ENCODE peak calls at places on chromosomes 7 and 10, in four cellular contexts. L is endothelial cell of umbilical vein, R is K562, J is GM12878. N is an unnamed sample.

GRCh38 chr10:76190871-76191270 is 759.4 kb downstream of the LRMDA start:
- DNase-seq in R (no peak), J (no peak), L (no peak), N (no peak)

GRCh38 chr7:8379264-8379663 is 54.1 kb upstream of the NXPH1 start:
- DNase-seq in J (no peak), R (no peak), L (no peak), N (no peak)

GRCh38 chr7:38704041-38704547 is 72.9 kb upstream of the AMPH start:
- DNase-seq in J (no peak), R (no peak), L (no peak), N (peak)

GRCh38 chr7:74306737-74307469 is 17.7 kb downstream of the CLIP2 start:
- DNase-seq in R (peak), J (no peak), L (peak), N (peak)

GRCh38 chr10:119205926-119206602 is 1.3 kb upstream of the GRK5 start:
- DNase-seq in J (no peak), L (no peak), R (peak), N (no peak)

GRCh38 chr10:92695679-92696605 is 6.2 kb downstream of the HHEX start:
- DNase-seq in J (no peak), R (peak), L (peak), N (peak)

GRCh38 chr7:38873433-38873832 is 35.6 kb downstream of the VPS41 start:
- DNase-seq in R (no peak), J (no peak), L (no peak), N (no peak)

GRCh38 chr7:100008525-100008924 is 6.9 kb upstream of the ZKSCAN1 start:
- DNase-seq in J (no peak), R (no peak), L (no peak), N (no peak)

GRCh38 chr10:119693262-119693957 is 32.4 kb upstream of the INPP5F start:
- DNase-seq in R (no peak), L (no peak), J (no peak), N (no peak)

GRCh38 chr10:96395931-96396877 is 37.4 kb upstream of the OPALIN start:
- DNase-seq in J (no peak), R (peak), L (peak), N (peak)

GRCh38 chr10:121098231-121098630 is 247.1 kb downstream of the WDR11 start:
- DNase-seq in R (no peak), J (no peak), L (no peak), N (no peak)

GRCh38 chr10:50653142-50653541 is 29.4 kb upstream of the SGMS1 start:
- DNase-seq in L (peak), J (no peak), R (peak), N (peak)

GRCh38 chr10:64733980-64734379 is 1212.8 kb downstream of the REEP3 start:
- DNase-seq in R (peak), L (peak), J (no peak), N (no peak)

GRCh38 chr7:112452102-112452888 is 2.0 kb downstream of the IFRD1 start:
- DNase-seq in J (no peak), R (peak), L (peak), N (peak)

GRCh38 chr10:109978481-109978880 is 29.3 kb upstream of the ADD3 start:
- DNase-seq in L (peak), R (peak), J (no peak), N (peak)

GRCh38 chr10:131907679-131908078 is 6.9 kb downstream of the PPP2R2D start:
- DNase-seq in R (no peak), L (no peak), J (no peak), N (no peak)

GRCh38 chr10:110556993-110557601 is 10.4 kb upstream of the SMC3 start:
- DNase-seq in J (no peak), L (peak), R (peak), N (peak)

GRCh38 chr7:36602975-36603887 is 121.1 kb downstream of the AOAH start:
- DNase-seq in R (no peak), L (no peak), J (no peak), N (no peak)

GRCh38 chr7:116249969-116250553 is 39.7 kb downstream of the TES start:
- DNase-seq in L (peak), J (no peak), R (peak), N (peak)

GRCh38 chr7:17406756-17407155 is 108.3 kb downstream of the AHR start:
- DNase-seq in R (no peak), J (no peak), L (no peak), N (peak)

GRCh38 chr7:115749924-115750323 is 280.6 kb downstream of the TFEC start:
- DNase-seq in L (no peak), J (no peak), R (no peak), N (peak)

GRCh38 chr7:137579913-137580640 is 236.5 kb upstream of the PTN start:
- DNase-seq in R (no peak), J (no peak), L (peak), N (peak)

GRCh38 chr10:2985729-2986232 is 81.6 kb upstream of the PFKP start:
- DNase-seq in J (no peak), R (peak), L (peak), N (peak)

GRCh38 chr10:20874261-20874660 is 22.9 kb downstream of the NEBL start:
- DNase-seq in R (no peak), L (no peak), J (no peak), N (no peak)

GRCh38 chr10:129328531-129328930 is 138.5 kb upstream of the MGMT start:
- DNase-seq in J (no peak), L (peak), R (no peak), N (peak)

GRCh38 chr7:104923010-104923421 is 91.0 kb upstream of the KMT2E start:
- DNase-seq in J (peak), R (peak), L (peak), N (peak)

DNA sequence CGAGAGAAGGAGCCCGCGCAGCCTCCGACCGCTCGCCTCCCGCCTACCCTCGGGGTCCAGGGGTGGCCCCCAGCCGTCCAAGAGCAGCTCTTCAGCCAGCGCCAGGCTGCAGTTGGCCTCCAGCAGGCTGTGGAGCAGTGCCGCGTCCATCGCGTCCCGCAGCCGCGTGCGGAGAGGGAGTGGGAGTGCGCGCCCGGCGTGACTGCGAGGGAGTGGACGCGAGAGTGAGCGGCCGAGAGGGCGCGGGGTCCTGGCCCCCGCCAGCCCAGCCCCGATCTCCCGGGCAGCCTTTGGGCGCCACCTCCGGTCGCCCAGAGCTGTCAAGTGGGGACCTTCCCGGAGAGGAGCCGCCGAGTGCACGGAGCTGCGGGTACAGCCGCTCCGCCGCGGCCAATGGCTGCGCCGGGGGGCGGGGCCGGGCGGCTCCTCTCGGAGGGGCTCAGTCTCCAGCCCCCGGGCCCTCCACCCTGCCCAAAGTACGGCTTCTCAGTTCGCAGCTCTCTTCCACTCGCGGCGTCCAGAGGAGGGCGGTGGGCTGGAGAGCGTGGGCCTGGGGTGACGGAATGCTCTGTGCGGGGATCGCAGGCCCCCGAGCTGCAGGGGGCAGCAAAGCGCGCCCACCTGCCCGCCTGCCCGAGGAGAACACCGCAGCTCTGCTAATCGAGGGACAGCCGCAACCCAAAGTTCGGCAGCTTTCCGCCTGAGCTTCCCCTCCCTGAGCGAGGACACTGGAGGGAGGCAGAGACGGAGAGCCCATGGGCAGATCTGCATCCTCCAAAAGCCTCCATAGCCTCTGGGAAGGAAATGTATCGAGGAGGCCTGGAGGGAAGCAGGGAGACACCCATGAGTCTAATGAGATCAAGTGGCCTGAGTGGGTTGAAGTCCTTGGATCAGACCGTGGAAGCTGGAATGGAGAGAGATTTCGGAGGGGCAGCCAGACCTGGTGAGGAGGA is at the start of gene CRHR2:
- DNase-seq in L (peak), J (no peak), R (peak), N (no peak)
- TF ChIP-seq FOS in L (no peak), J (no peak), R (no peak), N (no peak)

GRCh38 chr10:12874501-12874900 is 127.0 kb downstream of the CCDC3 start:
- DNase-seq in R (no peak), J (no peak), L (no peak), N (no peak)

GRCh38 chr10:12872577-12872976 is 128.9 kb downstream of the CCDC3 start:
- DNase-seq in R (no peak), J (no peak), L (no peak), N (no peak)

GRCh38 chr10:12875100-12875499 is 126.4 kb downstream of the CCDC3 start:
- DNase-seq in R (no peak), J (no peak), L (no peak), N (peak)

GRCh38 chr10:12873172-12873571 is 128.3 kb downstream of the CCDC3 start:
- DNase-seq in L (no peak), J (no peak), R (no peak), N (no peak)

DNA sequence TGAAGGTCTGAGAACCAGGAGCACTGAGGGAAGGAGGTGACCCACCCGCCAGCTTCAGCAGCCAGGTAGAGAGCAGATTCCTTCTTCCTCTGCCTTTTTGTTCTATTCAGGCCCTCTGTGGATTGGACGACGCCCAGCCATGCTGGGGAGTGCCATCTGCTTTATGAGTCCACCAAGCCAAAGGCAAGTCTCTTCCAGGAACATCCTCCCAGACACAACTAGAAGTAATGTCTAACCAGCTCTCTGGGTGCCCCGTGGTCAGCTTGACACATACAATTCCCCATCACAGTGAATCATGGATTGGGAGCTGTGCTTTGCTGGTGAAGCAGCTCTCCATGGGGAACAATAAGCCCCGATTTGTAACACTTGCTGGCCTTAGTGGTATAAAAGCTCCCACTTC is 125.2 kb downstream of the CCDC3 start:
- DNase-seq in R (no peak), L (no peak), J (no peak), N (no peak)
- TF ChIP-seq FOS in R (no peak), L (no peak), J (no peak), N (no peak)

GRCh38 chr7:151277631-151278030 is 29.1 kb upstream of the SMARCD3 start:
- DNase-seq in L (no peak), J (no peak), R (no peak), N (no peak)
- TF ChIP-seq FOS in L (no peak), J (no peak), R (no peak), N (no peak)

DNA sequence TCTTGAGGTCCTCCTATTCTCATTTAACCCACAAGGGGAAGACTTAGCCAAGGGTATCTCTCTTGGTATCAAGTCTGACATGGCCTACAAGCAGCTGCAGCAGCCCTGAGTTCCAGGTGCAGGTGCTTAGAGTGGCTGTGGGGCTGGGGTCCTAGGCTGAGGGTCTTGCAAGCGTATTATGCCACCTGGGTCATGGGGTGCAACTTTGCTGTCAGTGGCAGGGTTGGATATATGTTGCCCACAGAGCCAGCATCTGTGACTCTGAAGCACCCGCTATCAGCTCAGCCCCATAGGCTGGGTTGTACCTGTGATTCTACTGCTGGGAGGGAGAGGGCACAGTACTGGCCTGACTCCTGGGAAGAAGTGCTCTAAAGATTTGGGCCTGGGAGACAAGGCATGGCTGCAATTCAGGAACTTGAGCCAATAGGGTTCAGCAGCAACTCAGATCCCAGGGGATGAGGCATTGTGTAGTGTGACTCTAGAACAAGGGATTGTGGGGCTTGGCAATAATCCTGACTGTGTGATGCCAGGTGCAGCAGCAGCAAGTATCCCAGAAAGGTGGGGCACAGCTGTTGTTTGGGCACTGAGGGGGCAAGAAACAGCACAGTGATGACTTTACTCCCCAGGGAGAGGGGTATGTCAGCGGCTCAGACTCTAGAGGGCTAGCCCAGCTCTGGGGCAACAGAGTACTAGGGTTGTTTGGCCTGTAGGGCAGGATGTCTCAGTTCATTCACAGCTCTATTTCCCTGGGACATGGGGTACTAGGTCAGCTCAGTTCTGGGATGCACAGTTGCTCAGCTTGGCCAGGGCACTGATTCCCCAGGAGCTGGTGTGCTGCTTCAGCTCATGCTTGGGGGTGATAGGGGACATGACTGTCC is 41.4 kb downstream of the NEURL1 start:
- DNase-seq in J (no peak), R (no peak), L (no peak), N (no peak)
- TF ChIP-seq FOS in J (no peak), R (no peak), L (no peak), N (no peak)

GRCh38 chr10:5462841-5463293 is 36.5 kb downstream of the CALML5 start:
- DNase-seq in J (no peak), R (no peak), L (no peak), N (no peak)
- TF ChIP-seq FOS in J (no peak), R (no peak), L (no peak), N (no peak)

DNA sequence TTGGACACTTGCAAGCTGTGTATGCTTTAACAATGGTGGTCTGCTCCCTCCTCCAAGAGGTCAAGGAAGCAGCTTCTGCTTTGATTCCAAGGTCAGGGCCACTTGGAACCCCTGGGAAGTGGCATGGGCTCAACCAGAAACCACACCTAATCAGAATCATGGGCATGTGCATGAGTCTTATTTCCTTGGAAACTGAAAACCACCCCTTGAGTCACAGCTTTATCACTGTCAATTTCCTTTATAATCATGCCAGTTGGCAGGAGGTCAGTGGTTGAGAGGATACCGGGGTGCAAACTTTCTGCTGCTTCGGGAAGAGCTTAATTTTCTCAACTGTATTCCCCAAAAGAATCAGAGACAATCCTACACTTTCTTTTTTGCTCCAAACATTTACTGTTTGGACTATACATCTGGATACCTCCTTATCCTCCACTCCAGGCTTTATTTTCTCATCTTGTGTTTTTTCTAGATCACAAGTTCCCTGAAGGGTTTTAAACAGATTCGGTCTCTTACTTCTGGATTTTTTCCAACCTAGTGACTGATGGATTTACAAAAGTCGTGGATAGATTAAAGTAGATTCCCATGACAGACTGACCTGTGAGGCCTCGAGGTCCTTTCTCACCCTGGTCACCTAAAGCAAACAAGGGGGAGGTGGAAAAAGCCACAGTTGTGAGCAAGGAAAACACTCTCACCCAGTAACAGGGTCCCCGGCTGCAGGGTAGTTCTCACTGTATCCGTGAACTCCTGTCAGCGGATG is 36.0 kb downstream of the COL17A1 start:
- DNase-seq in R (no peak), J (no peak), L (peak), N (peak)
- TF ChIP-seq FOS in R (no peak), J (no peak), L (peak), N (no peak)

GRCh38 chr7:12054830-12055229 is 156.3 kb upstream of the TMEM106B start:
- DNase-seq in J (no peak), L (no peak), R (no peak), N (peak)
- TF ChIP-seq FOS in J (no peak), L (no peak), R (no peak), N (no peak)

GRCh38 chr10:114151486-114151885 is 22.5 kb downstream of the CCDC186 start:
- DNase-seq in J (no peak), L (peak), R (no peak), N (peak)
- TF ChIP-seq FOS in J (no peak), L (peak), R (no peak), N (peak)